ENCODE peak calls at places on chromosome 1, in six cellular contexts. G, H, I, A, B and O are unnamed samples.

GRCh38 chr1:218156602-218157001 is 128.5 kb upstream of the RRP15 start:
- DNase-seq in G (peak), H (no peak), I (no peak), A (peak), B (no peak), O (no peak)

GRCh38 chr1:67652800-67653199 is 32.2 kb upstream of the GADD45A start:
- DNase-seq in G (no peak), H (no peak), I (peak), A (no peak), B (no peak), O (no peak)

GRCh38 chr1:151944859-151945575 is 35.7 kb upstream of the THEM4 start:
- DNase-seq in G (no peak), H (no peak), I (peak), A (no peak), B (no peak), O (no peak)

GRCh38 chr1:243596441-243597183 is 253.4 kb downstream of the AKT3 start:
- DNase-seq in G (no peak), H (no peak), I (no peak), A (no peak), B (no peak), O (no peak)

GRCh38 chr1:216330262-216330661 is 93.0 kb downstream of the USH2A start:
- DNase-seq in G (no peak), H (no peak), I (no peak), A (no peak), B (no peak), O (no peak)

GRCh38 chr1:41023279-41023990 is 1.9 kb upstream of the SLFNL1 start:
- DNase-seq in G (no peak), H (no peak), I (no peak), A (no peak), B (no peak), O (no peak)

GRCh38 chr1:224205438-224205840 is 22.4 kb downstream of the DEGS1 start:
- DNase-seq in G (no peak), H (no peak), I (peak), A (no peak), B (no peak), O (no peak)

GRCh38 chr1:2283991-2284895 is 56.1 kb downstream of the SKI start:
- DNase-seq in G (no peak), H (no peak), I (no peak), A (no peak), B (no peak), O (no peak)

GRCh38 chr1:31715097-31715872 is 11.5 kb upstream of the COL16A1 start:
- DNase-seq in G (peak), H (peak), I (peak), A (peak), B (peak), O (peak)

GRCh38 chr1:172935062-172935592 is 115.6 kb downstream of the TNFSF18 start:
- DNase-seq in G (no peak), H (no peak), I (no peak), A (no peak), B (no peak), O (no peak)

GRCh38 chr1:209246660-209247059 is 336.9 kb upstream of the CAMK1G start:
- DNase-seq in G (no peak), H (no peak), I (peak), A (no peak), B (no peak), O (no peak)

DNA sequence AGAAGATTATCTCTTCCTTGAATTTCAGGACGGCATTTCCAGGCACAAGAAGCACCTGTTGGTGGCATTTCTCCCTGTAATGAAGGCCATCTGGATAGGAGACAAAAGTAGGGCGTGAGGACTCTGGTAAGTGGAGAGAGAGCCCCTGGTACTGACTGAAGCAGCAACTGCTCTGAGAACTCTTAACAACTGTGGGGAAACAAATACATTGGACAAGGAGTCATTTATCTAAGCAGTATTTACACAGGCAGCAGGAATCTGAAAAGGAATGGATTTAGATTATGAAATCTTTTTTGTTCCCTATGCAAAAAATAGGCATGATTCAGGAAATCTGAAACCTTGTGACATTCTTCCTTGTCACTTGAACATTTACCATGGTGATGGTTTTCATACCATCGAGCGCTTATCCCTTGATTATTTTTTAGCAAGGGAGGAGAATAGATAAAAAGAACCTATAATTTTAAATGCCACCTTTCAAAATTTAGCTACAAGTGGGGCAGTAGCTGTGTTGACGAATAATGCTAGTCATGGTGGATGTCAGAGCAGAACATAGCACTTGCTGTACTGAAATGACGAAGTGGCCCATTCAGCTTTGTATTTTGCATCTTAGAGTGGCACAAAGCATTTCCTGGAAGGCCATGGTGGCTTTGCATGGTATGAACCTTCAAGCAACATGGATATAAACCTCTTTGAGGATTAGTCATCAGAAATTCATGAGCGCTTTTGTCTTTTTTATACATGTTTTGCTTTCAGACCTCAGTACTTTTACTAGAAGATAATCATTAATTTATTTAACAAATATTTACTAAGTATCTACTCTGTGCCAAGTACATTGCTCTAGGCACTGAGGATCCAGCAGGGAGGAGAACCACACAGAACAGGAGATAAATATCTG is 362.0 kb downstream of the ADGRL2 start:
- DNase-seq in G (no peak), H (no peak), I (peak), A (no peak), B (no peak), O (no peak)
- TF ChIP-seq EP300 in G (no peak), H (no peak), I (no peak), A (no peak), B (no peak), O (no peak)

GRCh38 chr1:5727191-5727590 is 265.0 kb downstream of the NPHP4 start:
- DNase-seq in G (no peak), H (no peak), I (no peak), A (no peak), B (peak), O (no peak)
- TF ChIP-seq EP300 in G (no peak), H (no peak), I (no peak), A (no peak), B (no peak), O (no peak)

GRCh38 chr1:39167632-39168209 is 36.8 kb upstream of the MACF1 start:
- DNase-seq in G (no peak), H (peak), I (no peak), A (no peak), B (no peak), O (no peak)
- TF ChIP-seq EP300 in G (no peak), H (no peak), I (no peak), A (no peak), B (no peak), O (no peak)

GRCh38 chr1:55466343-55466742 is 251.2 kb upstream of the USP24 start:
- DNase-seq in G (peak), H (no peak), I (no peak), A (no peak), B (no peak), O (no peak)

GRCh38 chr1:55466921-55467320 is 251.8 kb upstream of the USP24 start:
- DNase-seq in G (no peak), H (no peak), I (no peak), A (no peak), B (no peak), O (no peak)

GRCh38 chr1:55464550-55464949 is 249.4 kb upstream of the USP24 start:
- DNase-seq in G (no peak), H (no peak), I (no peak), A (no peak), B (no peak), O (no peak)

GRCh38 chr1:55468438-55468837 is 253.3 kb upstream of the USP24 start:
- DNase-seq in G (no peak), H (no peak), I (no peak), A (no peak), B (no peak), O (no peak)

GRCh38 chr1:55463814-55464445 is 248.8 kb upstream of the USP24 start:
- DNase-seq in G (no peak), H (no peak), I (no peak), A (no peak), B (peak), O (no peak)
- TF ChIP-seq EP300 in G (peak), H (peak), I (no peak), A (no peak), B (peak), O (no peak)

GRCh38 chr1:182211364-182211763 is 149.9 kb upstream of the ZNF648 start:
- DNase-seq in G (no peak), H (no peak), I (no peak), A (no peak), B (no peak), O (no peak)

GRCh38 chr1:182210417-182210816 is 148.9 kb upstream of the ZNF648 start:
- DNase-seq in G (no peak), H (no peak), I (no peak), A (no peak), B (no peak), O (no peak)

GRCh38 chr1:182207300-182207699 is 145.8 kb upstream of the ZNF648 start:
- DNase-seq in G (no peak), H (peak), I (no peak), A (no peak), B (no peak), O (no peak)

GRCh38 chr1:182205378-182206022 is 144.0 kb upstream of the ZNF648 start:
- DNase-seq in G (no peak), H (peak), I (no peak), A (no peak), B (no peak), O (no peak)

DNA sequence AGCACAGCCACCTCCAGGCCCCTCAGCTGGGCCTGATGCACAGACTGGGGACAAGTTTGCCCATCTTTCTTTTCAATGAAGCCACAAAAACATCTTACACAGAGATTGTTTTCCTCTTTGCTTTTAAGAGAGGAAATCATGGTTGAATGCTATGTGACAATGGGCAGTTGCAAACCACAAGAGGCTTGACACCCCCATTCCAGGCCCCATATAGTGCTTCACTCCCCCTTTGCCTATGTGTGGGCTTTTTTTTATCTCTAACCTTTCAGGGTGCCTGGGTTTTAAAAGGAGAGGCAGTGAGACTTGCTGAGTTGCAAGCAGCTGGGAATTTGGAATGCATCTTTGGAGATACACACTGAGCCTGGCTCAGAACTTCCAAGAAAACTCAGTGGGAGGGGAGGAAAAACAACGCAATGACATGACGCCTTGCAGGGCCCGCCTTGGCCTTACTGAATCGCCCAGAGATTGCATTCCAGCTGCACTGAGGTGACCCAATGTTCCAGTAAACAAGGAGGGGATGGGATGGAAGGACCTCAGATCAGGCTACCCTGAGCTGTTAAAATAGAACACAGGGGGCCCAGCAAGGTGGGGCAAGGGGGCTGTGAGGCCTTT is 145.2 kb upstream of the ZNF648 start:
- DNase-seq in G (peak), H (peak), I (no peak), A (no peak), B (peak), O (peak)
- TF ChIP-seq EP300 in G (peak), H (peak), I (no peak), A (no peak), B (peak), O (no peak)

GRCh38 chr1:8880068-8880676 is 1.7 kb upstream of the ENO1 start:
- DNase-seq in G (peak), H (peak), I (peak), A (no peak), B (peak), O (no peak)

GRCh38 chr1:8879348-8880067 is 1.0 kb upstream of the ENO1 start:
- DNase-seq in G (no peak), H (no peak), I (no peak), A (no peak), B (peak), O (no peak)

GRCh38 chr1:8886589-8886988 is 8.1 kb upstream of the ENO1 start:
- DNase-seq in G (no peak), H (no peak), I (no peak), A (no peak), B (no peak), O (no peak)

GRCh38 chr1:8878448-8879347 is at the start of gene ENO1:
- DNase-seq in G (peak), H (peak), I (peak), A (peak), B (peak), O (peak)

GRCh38 chr1:8883510-8883909 is 5.0 kb upstream of the ENO1 start:
- DNase-seq in G (no peak), H (no peak), I (peak), A (no peak), B (no peak), O (no peak)
- TF ChIP-seq EP300 in G (no peak), H (no peak), I (no peak), A (no peak), B (no peak), O (no peak)